ENCODE peak calls at places on chromosome 1, in four cellular contexts. B is activated CD4-positive, CD25-positive, alpha-beta regulatory T cell; S is stimulated activated CD4-positive, alpha-beta T cell treated with anti-CD3 and anti-CD28 coated beads, TNF-alpha, amount 100 ng/mL, for 24 hours; Z is T47D. H is an unnamed sample.
A peak's percentile ranks its signal among the peaks of the same experiment; 100 is the strongest.

GRCh38 chr1:54371038-54371935 is 34.9 kb downstream of the SSBP3 start:
- DNase-seq in Z (no peak), S (no peak), B (no peak), H (peak; percentile 58)

GRCh38 chr1:223533708-223534107 is 131.8 kb downstream of the CAPN8 start:
- DNase-seq in B (no peak), S (no peak), Z (no peak), H (no peak)

GRCh38 chr1:206672844-206673758 is 11.6 kb upstream of the MAPKAPK2 start:
- DNase-seq in B (no peak), S (no peak), Z (no peak), H (no peak)

GRCh38 chr1:27650527-27651175 is 15.7 kb upstream of the FGR start:
- DNase-seq in B (no peak), Z (no peak), S (no peak), H (no peak)

GRCh38 chr1:41508290-41508689 is 23.8 kb upstream of the EDN2 start:
- DNase-seq in Z (no peak), B (no peak), S (no peak), H (no peak)

GRCh38 chr1:205244383-205244782 is 16.6 kb downstream of the TMCC2 start:
- DNase-seq in Z (no peak), S (no peak), B (no peak), H (no peak)

GRCh38 chr1:41784516-41785279 is 134.0 kb downstream of the HIVEP3 start:
- DNase-seq in B (no peak), S (no peak), Z (no peak), H (no peak)

GRCh38 chr1:115495111-115495510 is 146.7 kb upstream of the VANGL1 start:
- DNase-seq in Z (no peak), S (no peak), B (no peak), H (no peak)

GRCh38 chr1:75394386-75395139 is 216.4 kb downstream of the SLC44A5 start:
- DNase-seq in B (no peak), S (no peak), Z (no peak), H (no peak)

GRCh38 chr1:37410815-37411214 is 63.6 kb upstream of the ZC3H12A start:
- DNase-seq in B (no peak), S (no peak), Z (peak; percentile 58), H (peak; percentile 23)

GRCh38 chr1:91582431-91582921 is 81.8 kb downstream of the CDC7 start:
- DNase-seq in S (no peak), B (no peak), Z (no peak), H (no peak)

GRCh38 chr1:81337226-81337625 is 463.5 kb upstream of the ADGRL2 start:
- DNase-seq in S (no peak), B (no peak), Z (no peak), H (no peak)

GRCh38 chr1:23369335-23370013 is at the start of gene ZNF436:
- DNase-seq in S (no peak), B (peak; percentile 17), Z (peak; percentile 25), H (peak; percentile 31)

GRCh38 chr1:21324368-21325137 is 34.3 kb upstream of the ECE1 start:
- DNase-seq in S (peak; percentile 69), B (no peak), Z (peak; percentile 51), H (peak; percentile 84)

GRCh38 chr1:162536511-162536910 is 25.0 kb upstream of the UAP1 start:
- DNase-seq in S (no peak), Z (no peak), B (no peak), H (no peak)

GRCh38 chr1:3456964-3457909 is 2.8 kb downstream of the ARHGEF16 start:
- DNase-seq in Z (no peak), B (no peak), S (no peak), H (no peak)

GRCh38 chr1:58497499-58497898 is 49.0 kb downstream of the OMA1 start:
- DNase-seq in S (no peak), Z (no peak), B (no peak), H (no peak)

GRCh38 chr1:43719063-43719462 is 11.7 kb downstream of the ST3GAL3 start:
- DNase-seq in B (no peak), Z (no peak), S (no peak), H (no peak)

GRCh38 chr1:64077281-64077940 is 126.0 kb upstream of the UBE2U start:
- DNase-seq in Z (no peak), S (no peak), B (no peak), H (no peak)

GRCh38 chr1:47934243-47934805 is 62.9 kb downstream of the TRABD2B start:
- DNase-seq in Z (no peak), S (no peak), B (no peak), H (no peak)

H was measured in Calu3.